ENCODE peak calls at places on chromosomes 12 and 14, in four cellular contexts. A is sciatic nerve, E is head of caudate nucleus, U is neural crest cell. R is an unnamed sample.

GRCh38 chr12:104802198-104802597 is 155.9 kb downstream of the SLC41A2 start:
- DNase-seq in E (no peak), A (no peak), U (no peak), R (no peak)

GRCh38 chr12:13962699-13963098 is 18.7 kb downstream of the GRIN2B start:
- DNase-seq in E (no peak), U (no peak), A (no peak), R (no peak)

GRCh38 chr12:86948851-86949250 is 692.7 kb upstream of the MGAT4C start:
- DNase-seq in E (no peak), A (no peak), U (no peak), R (no peak)

GRCh38 chr14:101721951-101722661 is 39.4 kb upstream of the PPP2R5C start:
- DNase-seq in E (no peak), A (no peak), U (no peak), R (peak)

GRCh38 chr14:104816678-104816945 is 15.7 kb downstream of the ZBTB42 start:
- DNase-seq in E (no peak), U (no peak), A (no peak), R (no peak)

GRCh38 chr14:105938055-105938863 is 411.9 kb downstream of the TMEM121 start:
- DNase-seq in U (no peak), A (no peak), E (no peak), R (peak)

GRCh38 chr12:106303202-106303820 is 778 bp downstream of the TCP11L2 start:
- DNase-seq in U (peak), E (peak), A (peak), R (peak)

GRCh38 chr12:60335765-60336164 is 739.9 kb downstream of the SLC16A7 start:
- DNase-seq in U (no peak), A (no peak), E (no peak), R (no peak)

GRCh38 chr12:60529261-60529660 is 933.4 kb downstream of the SLC16A7 start:
- DNase-seq in A (no peak), E (no peak), U (no peak), R (no peak)

GRCh38 chr12:84201976-84202375 is 710.6 kb downstream of the SLC6A15 start:
- DNase-seq in A (no peak), E (no peak), U (no peak), R (no peak)

GRCh38 chr12:3456809-3457208 is 34.2 kb upstream of the PRMT8 start:
- DNase-seq in A (no peak), U (peak), E (no peak), R (no peak)

GRCh38 chr14:50619569-50620141 is 48.5 kb downstream of the SAV1 start:
- DNase-seq in E (no peak), A (no peak), U (no peak), R (no peak)

GRCh38 chr12:131900397-131900796 is 6.0 kb downstream of the ULK1 start:
- DNase-seq in E (no peak), U (no peak), A (no peak), R (no peak)

GRCh38 chr12:49455506-49455905 is 83.3 kb upstream of the KCNH3 start:
- DNase-seq in A (no peak), E (no peak), U (no peak), R (no peak)

R was measured in lung.